ENCODE peak calls at places on chromosomes 11 and 22, in nine cellular contexts. X is cardiac muscle cell, Z is thoracic aorta, Q is prostate gland, U is osteoblast, Y is heart right ventricle, W is suprapubic skin, T is endodermal cell, P is stomach. C is an unnamed sample.

GRCh38 chr22:34454598-34454997 is 534.3 kb upstream of the LARGE1 start:
- DNase-seq in X (no peak), Z (no peak), Q (no peak), U (no peak), Y (no peak), W (no peak), T (no peak), P (no peak), C (no peak)

GRCh38 chr22:35065796-35066218 is at the start of gene ISX:
- DNase-seq in X (no peak), Z (no peak), Q (peak), U (no peak), Y (no peak), W (no peak), T (no peak), P (no peak), C (no peak)

GRCh38 chr11:61715877-61716276 is 35.7 kb downstream of the DAGLA start:
- DNase-seq in X (no peak), Z (no peak), Q (no peak), U (no peak), Y (no peak), W (no peak), T (no peak), P (no peak), C (no peak)

GRCh38 chr22:45717787-45718186 is 46.2 kb downstream of the ATXN10 start:
- DNase-seq in X (no peak), Z (no peak), Q (no peak), U (no peak), Y (no peak), W (no peak), T (no peak), P (no peak), C (no peak)

GRCh38 chr11:116217006-116217405 is 555.8 kb downstream of the BUD13 start:
- DNase-seq in X (peak), Z (no peak), Q (peak), U (no peak), Y (peak), W (no peak), T (no peak), P (no peak), C (no peak)

GRCh38 chr11:72969894-72970335 is 155.7 kb downstream of the ATG16L2 start:
- DNase-seq in X (no peak), Z (no peak), Q (no peak), U (peak), Y (no peak), W (no peak), T (no peak), P (no peak), C (no peak)

GRCh38 chr22:27213766-27214581 is 556.6 kb downstream of the MIAT start:
- DNase-seq in X (no peak), Z (peak), Q (no peak), U (peak), Y (peak), W (peak), T (no peak), P (no peak), C (peak)

GRCh38 chr22:23275751-23276150 is 95.4 kb downstream of the BCR start:
- DNase-seq in X (no peak), Z (no peak), Q (no peak), U (no peak), Y (no peak), W (no peak), T (no peak), P (no peak), C (no peak)

GRCh38 chr11:99370557-99371200 is 349.9 kb downstream of the CNTN5 start:
- DNase-seq in X (peak), Z (no peak), Q (no peak), U (no peak), Y (peak), W (no peak), T (peak), P (no peak), C (no peak)

GRCh38 chr11:47615249-47615648 is 21.0 kb upstream of the C1QTNF4 start:
- DNase-seq in X (no peak), Z (no peak), Q (no peak), U (no peak), Y (no peak), W (no peak), T (peak), P (no peak), C (no peak)

GRCh38 chr22:39368402-39368801 is 18.6 kb downstream of the SYNGR1 start:
- DNase-seq in X (no peak), Z (no peak), Q (no peak), U (peak), Y (peak), W (no peak), T (no peak), P (no peak), C (no peak)

GRCh38 chr11:114132427-114132826 is 72.9 kb downstream of the ZBTB16 start:
- DNase-seq in X (no peak), Z (no peak), Q (no peak), U (peak), Y (no peak), W (no peak), T (peak), P (no peak), C (no peak)
- TF ChIP-seq CTCF in X (no peak), Z (no peak), Q (no peak), U (no peak), Y (no peak), W (no peak), T (peak), P (no peak), C (no peak)

GRCh38 chr22:24809331-24809730 is 3.3 kb downstream of the SGSM1 start:
- DNase-seq in X (peak), Z (no peak), Q (no peak), U (peak), Y (no peak), W (no peak), T (no peak), P (peak), C (no peak)

GRCh38 chr22:24803064-24803542 is 2.9 kb upstream of the SGSM1 start:
- DNase-seq in X (peak), Z (no peak), Q (no peak), U (peak), Y (peak), W (peak), T (peak), P (peak), C (no peak)

GRCh38 chr22:24805790-24806662 is at the start of gene SGSM1:
- DNase-seq in X (peak), Z (peak), Q (peak), U (peak), Y (peak), W (peak), T (peak), P (peak), C (peak)

GRCh38 chr22:24807284-24807950 is 1.4 kb downstream of the SGSM1 start:
- DNase-seq in X (peak), Z (peak), Q (peak), U (peak), Y (peak), W (no peak), T (peak), P (no peak), C (peak)

GRCh38 chr22:24806663-24807001 is 621 bp downstream of the SGSM1 start:
- DNase-seq in X (no peak), Z (no peak), Q (no peak), U (no peak), Y (no peak), W (no peak), T (no peak), P (no peak), C (no peak)
- H3K4me3 ChIP-seq in X (peak), Z (peak), Q (peak), U (no peak), Y (peak), W (peak), T (peak), P (peak), C (peak)

GRCh38 chr11:13487661-13488030 is 8.2 kb downstream of the PTH start:
- DNase-seq in X (no peak), Z (no peak), Q (no peak), U (peak), Y (no peak), W (no peak), T (peak), P (no peak), C (no peak)

DNA sequence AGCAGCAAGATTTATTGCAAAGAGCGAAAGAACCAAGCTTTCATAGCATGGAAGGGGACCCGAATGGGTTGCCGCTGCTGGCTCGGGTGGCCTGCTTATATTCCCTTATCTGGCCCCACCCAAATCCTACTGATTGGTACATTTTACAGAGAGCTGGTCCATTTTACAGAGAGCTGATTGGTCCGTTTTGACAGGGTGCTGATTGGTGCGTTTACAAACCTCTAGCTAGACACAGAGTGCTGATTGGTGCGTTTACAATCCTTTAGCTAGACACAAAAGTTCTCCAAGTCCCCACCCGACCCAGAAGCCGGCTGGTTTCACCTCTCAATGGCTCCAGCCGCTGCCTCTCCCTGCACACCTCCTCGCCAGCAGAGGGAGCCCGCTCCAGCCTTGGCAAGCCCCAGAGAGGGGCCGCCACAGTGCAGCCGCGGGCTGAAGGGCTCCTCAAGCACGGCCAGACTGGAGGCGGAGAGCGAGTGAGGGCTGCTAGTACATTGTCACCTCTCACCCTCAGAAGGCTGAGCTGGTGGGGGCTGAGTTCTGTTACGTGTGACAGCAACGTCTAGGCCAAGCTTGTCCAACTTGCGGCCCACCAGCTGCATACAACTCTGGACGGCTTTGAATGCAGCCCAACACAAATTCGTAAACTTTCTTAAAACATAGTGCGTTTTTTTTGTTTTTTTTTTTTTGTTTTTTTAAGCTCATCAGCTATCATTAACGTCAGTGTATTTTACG is 8.7 kb downstream of the PTH start:
- DNase-seq in X (peak), Z (no peak), Q (no peak), U (no peak), Y (peak), W (no peak), T (peak), P (peak), C (no peak)
- TF ChIP-seq CTCF in X (peak), Z (no peak), Q (no peak), U (peak), Y (no peak), W (peak), T (peak), P (no peak), C (no peak)

DNA sequence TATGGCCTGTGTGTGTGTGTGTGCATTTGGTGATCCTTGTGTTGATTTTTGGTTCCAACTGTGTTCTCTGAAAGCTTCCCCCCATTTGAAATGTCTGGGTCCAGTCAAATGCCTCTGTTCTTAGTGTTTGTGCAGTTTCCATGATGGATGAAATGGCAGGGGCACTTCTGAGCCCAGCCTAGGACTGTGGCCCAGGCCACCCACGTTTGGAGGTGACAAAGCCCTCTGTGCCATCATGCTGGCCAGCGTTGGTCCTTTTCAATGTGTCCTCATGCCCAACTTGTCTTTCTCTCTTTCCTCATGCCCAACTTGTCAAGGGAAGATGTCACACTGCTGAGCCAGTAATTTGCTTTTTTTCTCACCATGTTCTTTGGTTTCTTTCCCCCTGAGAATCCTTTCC is 113.8 kb upstream of the NAV2 start:
- DNase-seq in X (no peak), Z (no peak), Q (no peak), U (no peak), Y (no peak), W (no peak), T (no peak), P (no peak), C (peak)
- H3K4me3 ChIP-seq in X (no peak), Z (peak), Q (no peak), U (no peak), Y (no peak), W (no peak), T (no peak), P (no peak), C (no peak)

GRCh38 chr22:43996170-43996980 is 27.7 kb upstream of the PARVB start:
- DNase-seq in X (no peak), Z (no peak), Q (no peak), U (peak), Y (peak), W (no peak), T (no peak), P (peak), C (no peak)

GRCh38 chr22:43995057-43995685 is 28.9 kb upstream of the PARVB start:
- DNase-seq in X (no peak), Z (no peak), Q (no peak), U (no peak), Y (no peak), W (no peak), T (no peak), P (no peak), C (no peak)

GRCh38 chr22:43998865-43999264 is 25.2 kb upstream of the PARVB start:
- DNase-seq in X (no peak), Z (no peak), Q (no peak), U (no peak), Y (peak), W (no peak), T (no peak), P (no peak), C (no peak)

GRCh38 chr22:43995798-43996169 is 28.3 kb upstream of the PARVB start:
- DNase-seq in X (no peak), Z (no peak), Q (no peak), U (no peak), Y (no peak), W (no peak), T (no peak), P (no peak), C (no peak)

GRCh38 chr22:43996981-43997265 is 27.2 kb upstream of the PARVB start:
- DNase-seq in X (no peak), Z (no peak), Q (no peak), U (no peak), Y (no peak), W (no peak), T (peak), P (no peak), C (no peak)
- TF ChIP-seq CTCF in X (no peak), Z (no peak), Q (no peak), U (no peak), Y (no peak), W (no peak), T (peak), P (no peak), C (no peak)

DNA sequence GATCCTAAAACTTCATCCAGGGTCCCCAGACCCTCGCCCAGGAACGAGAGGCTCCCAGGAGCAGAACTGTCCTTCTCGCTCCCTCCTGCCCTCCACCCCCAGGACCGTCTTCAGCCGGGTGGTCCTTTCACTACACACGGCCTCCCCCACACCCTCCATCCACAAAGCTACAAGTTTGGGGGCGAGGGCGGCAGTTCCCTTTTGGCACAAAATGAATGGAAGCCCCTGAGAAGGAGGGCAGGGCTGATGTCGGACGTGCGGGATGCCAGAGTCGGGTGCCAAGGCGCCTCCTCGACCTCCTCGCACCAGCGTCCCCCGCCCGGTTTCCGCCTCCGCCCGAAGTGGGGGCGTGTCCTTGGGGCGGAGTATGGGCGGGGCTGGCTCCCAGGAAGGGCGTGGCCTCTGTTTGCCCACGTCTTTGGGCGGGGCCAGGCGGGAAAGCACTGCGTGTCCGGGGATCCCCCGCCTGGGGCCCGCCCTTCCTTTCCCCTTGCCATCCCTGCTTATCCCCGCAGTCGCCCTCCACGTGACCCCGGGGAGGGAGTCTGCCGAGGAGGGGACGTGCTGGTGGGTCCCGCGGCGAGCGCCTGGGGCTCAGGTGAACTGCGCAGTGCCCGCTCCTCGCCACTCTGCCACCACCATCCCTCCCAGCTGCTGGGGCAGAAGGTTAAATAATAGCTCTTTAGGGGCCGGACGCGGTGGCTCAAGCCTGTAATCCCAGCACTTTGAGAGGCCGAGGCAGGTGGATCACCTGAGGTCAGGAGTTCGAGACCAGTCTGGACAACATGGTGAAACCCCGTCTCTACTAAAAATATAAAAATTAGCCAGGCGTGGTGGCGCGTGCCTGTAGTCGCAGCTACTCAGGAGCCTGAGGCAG is 918 bp upstream of the EFEMP2 start:
- DNase-seq in X (peak), Z (peak), Q (peak), U (peak), Y (peak), W (peak), T (peak), P (peak), C (peak)
- H3K4me3 ChIP-seq in X (peak), Z (peak), Q (peak), U (peak), Y (peak), W (peak), T (peak), P (peak), C (peak)

C was measured in coronary artery.